ENCODE peak calls at places on chromosomes 11 and 22, in seven cellular contexts. L is HCT116, M is PC-3, C is mammary epithelial cell, S is fibroblast of lung, R is IMR-90, O is kidney. G is an unnamed sample.

GRCh38 chr11:108562746-108563581 is 30.6 kb downstream of the EXPH5 start:
- DNase-seq in R (no peak), C (peak), O (no peak), S (peak), M (peak), L (no peak), G (no peak)

GRCh38 chr11:112784323-112785073 is 176.7 kb upstream of the NCAM1 start:
- DNase-seq in L (no peak), S (peak), R (no peak), C (no peak), O (peak), M (no peak), G (no peak)

GRCh38 chr11:74630043-74630442 is 37.7 kb downstream of the POLD3 start:
- DNase-seq in L (no peak), C (no peak), S (no peak), M (no peak), O (no peak), R (no peak), G (no peak)

GRCh38 chr11:90476442-90477007 is 253.7 kb upstream of the CHORDC1 start:
- DNase-seq in S (peak), C (peak), O (no peak), M (peak), R (peak), L (peak), G (peak)

GRCh38 chr11:75022759-75023396 is 34.1 kb downstream of the NEU3 start:
- DNase-seq in M (peak), O (peak), R (peak), S (peak), L (peak), C (peak), G (peak)

GRCh38 chr11:64141081-64141783 is 24.7 kb downstream of the MACROD1 start:
- DNase-seq in S (no peak), M (no peak), C (no peak), L (no peak), R (no peak), O (peak), G (no peak)

GRCh38 chr11:107598225-107599139 is 7.5 kb downstream of the ELMOD1 start:
- DNase-seq in M (peak), L (peak), R (no peak), O (no peak), C (no peak), S (no peak), G (no peak)

GRCh38 chr11:62171261-62171723 is 18.7 kb upstream of the SCGB1D1 start:
- DNase-seq in O (no peak), R (peak), C (peak), M (peak), L (peak), S (peak), G (peak)

GRCh38 chr11:46352063-46352841 is 5.0 kb downstream of the DGKZ start:
- DNase-seq in S (no peak), M (peak), R (no peak), O (peak), C (peak), L (no peak), G (no peak)

DNA sequence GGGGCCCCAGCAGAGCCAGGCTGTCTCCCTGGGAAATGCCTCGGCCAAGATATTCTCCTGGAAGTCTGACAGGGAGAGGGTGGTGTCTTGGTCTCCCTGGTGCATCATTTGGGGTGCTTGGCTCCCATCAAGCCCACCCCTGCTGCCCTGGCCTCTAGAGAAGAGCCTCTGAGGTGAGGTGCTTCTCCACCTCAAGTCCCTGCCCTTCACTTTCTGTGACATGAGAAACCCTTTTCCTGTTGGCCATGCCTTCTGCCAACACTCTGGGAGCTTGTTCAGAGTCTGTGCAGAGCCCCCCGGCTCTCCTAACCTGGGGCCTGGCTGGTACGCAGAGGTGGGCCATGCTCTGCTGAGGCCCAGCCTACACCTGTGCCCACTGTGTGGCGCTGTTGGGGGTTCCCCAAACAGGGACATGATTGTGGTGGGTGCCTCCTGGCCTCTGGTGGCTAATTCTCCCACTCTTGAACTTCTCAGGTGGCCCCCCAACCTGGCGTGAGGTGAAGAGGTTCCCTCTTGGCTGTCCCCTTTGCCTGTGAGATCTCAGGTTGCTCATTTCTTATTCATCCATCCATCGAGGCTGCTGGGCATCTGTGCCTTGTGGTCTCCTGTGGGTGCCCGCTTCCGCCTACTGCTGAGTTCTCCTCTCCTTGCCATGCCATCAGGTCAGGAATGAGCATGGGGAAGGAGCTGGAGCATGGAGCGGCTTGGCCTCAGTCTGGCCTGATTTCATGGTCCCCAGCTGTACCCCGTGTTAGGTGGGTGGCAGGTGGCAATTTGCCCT is 19.2 kb upstream of the DGCR8 start:
- DNase-seq in L (no peak), M (no peak), R (no peak), C (no peak), S (no peak), O (no peak), G (no peak)
- TF ChIP-seq CTCF in L (peak), M (peak), R (no peak), C (no peak), S (no peak), O (no peak), G (peak)

DNA sequence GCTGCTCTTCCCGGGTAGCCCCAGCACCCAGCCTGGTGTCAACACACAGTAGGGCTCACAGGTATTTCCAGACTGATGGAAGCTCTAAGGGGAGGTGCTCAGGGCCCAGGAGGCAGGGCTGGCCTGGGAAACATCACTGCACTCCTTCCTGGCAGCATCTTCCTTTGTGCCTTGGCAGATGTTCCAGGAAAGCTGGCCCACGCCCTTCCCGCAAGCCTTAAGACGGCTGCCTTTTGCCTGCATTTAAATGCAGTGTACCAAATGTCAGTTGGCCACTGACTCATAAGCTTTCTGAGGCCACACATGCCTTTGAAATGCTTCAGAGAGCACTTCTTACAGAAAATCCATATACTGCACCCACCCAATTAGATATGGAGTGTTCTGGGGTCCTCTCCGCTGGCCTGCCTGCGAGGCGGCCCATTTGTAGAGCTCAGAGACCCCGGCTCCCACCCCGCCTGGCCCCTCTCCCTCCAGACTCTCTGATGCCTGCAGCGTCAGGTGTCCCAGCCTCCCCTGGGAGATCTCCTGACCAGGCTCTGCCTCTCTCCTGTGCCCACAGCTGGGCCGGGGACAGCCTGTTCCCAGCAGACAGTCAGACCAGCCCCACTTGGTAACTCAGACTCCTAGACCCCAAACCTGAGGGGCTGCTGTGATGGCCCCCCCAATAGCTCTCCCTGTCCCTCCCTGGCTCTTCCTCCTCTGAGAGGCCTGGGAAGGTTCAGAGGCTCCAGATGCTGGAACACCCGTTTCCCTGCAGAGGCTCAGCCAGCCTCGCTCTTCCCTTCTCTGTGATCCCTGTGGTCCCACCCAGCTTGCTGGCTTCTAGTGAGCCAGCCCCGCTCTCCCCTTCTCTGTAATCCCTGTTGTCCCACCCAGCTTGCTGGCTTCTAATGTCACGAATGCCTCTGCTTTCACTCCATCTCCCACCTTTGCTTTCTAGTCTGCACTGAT is 47.6 kb upstream of the THY1 start:
- DNase-seq in C (peak), R (peak), M (peak), S (peak), L (no peak), O (no peak), G (peak)
- H3K9ac ChIP-seq in C (no peak), R (peak), M (peak), S (peak), L (no peak), O (no peak), G (no peak)

GRCh38 chr11:10488581-10489443 is 33.7 kb downstream of the AMPD3 start:
- DNase-seq in C (peak), O (no peak), M (no peak), S (no peak), L (no peak), R (no peak), G (peak)
- TF ChIP-seq CTCF in C (no peak), O (no peak), M (no peak), S (no peak), L (no peak), R (no peak), G (no peak)

DNA sequence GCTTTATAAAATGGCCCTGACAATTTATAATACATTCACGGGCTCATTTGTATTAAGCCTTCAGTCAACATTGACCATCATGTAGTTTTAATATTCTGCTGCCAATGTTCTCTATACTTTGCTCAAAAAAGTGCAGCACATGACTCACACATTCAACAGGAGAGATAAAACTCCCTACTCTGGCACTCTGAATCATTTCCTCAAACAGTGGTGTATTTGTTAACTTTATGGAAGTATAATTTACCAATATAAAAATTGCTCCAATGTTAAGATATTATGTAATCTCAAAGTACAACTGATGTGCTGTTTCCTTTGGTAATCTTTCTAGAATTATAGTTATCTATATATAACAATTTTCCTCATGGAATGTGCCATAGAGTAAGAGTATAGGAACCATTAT is 39.9 kb downstream of the MAML2 start:
- DNase-seq in R (peak), L (no peak), O (no peak), S (peak), C (peak), M (peak), G (no peak)
- H3K9ac ChIP-seq in R (no peak), L (no peak), O (no peak), S (no peak), C (no peak), M (peak), G (no peak)

GRCh38 chr11:114192841-114193389 is 103.3 kb upstream of the NNMT start:
- DNase-seq in S (no peak), O (no peak), M (no peak), C (no peak), L (no peak), R (no peak), G (no peak)
- TF ChIP-seq CTCF in S (no peak), O (no peak), M (no peak), C (no peak), L (no peak), R (no peak), G (no peak)

GRCh38 chr11:111735262-111736116 is 30.7 kb downstream of the PPP2R1B start:
- DNase-seq in L (no peak), R (peak), S (peak), C (peak), M (peak), O (peak), G (peak)

GRCh38 chr11:111733009-111733408 is 33.2 kb downstream of the PPP2R1B start:
- DNase-seq in R (peak), L (no peak), C (peak), O (peak), M (no peak), S (peak), G (no peak)

GRCh38 chr11:111734383-111735261 is 31.6 kb downstream of the PPP2R1B start:
- DNase-seq in L (no peak), M (no peak), S (no peak), C (no peak), R (no peak), O (peak), G (no peak)

GRCh38 chr11:111731839-111732238 is 34.4 kb downstream of the PPP2R1B start:
- DNase-seq in O (no peak), M (no peak), C (no peak), L (no peak), S (no peak), R (no peak), G (no peak)

GRCh38 chr11:111733655-111734088 is 32.5 kb downstream of the PPP2R1B start:
- DNase-seq in R (no peak), L (no peak), S (no peak), C (no peak), O (peak), M (no peak), G (no peak)
- H3K9ac ChIP-seq in R (peak), L (no peak), S (peak), C (no peak), O (peak), M (no peak), G (peak)

DNA sequence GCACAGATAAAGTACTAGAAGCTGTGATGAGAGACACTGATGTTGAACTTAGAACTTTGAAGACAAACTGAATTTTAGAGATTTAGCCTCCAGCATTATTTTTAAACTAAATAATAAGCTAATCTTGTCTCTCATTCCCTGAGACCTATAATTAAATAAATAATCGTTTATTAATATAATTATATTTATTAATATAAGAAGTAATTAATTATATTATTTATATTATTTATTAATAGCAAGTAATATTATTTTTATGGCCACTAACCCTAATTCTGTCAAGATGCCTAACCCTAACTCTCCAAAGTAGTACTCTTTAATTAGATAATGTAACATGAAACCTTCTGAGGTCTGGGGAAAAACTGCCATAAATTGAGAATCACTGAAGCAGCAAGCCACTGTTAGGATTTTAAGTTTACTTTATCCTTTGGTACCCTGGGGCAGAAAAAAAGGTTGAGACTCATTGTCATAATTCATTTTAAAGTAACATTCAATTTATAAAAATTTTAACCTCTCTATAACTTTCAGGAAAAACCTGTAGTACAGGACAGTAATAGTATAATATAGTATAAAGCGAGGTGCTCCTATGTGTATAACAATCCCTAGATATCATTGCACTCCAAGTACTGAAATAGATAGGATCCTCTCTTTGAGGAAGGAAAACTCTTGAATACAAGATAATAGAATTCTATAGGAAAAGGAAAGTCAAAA is 85.4 kb downstream of the TTC28 start:
- DNase-seq in L (no peak), C (no peak), O (no peak), S (no peak), R (no peak), M (no peak), G (no peak)
- TF ChIP-seq CTCF in L (no peak), C (no peak), O (no peak), S (no peak), R (no peak), M (no peak), G (no peak)

GRCh38 chr22:19879996-19880785 is 25.5 kb upstream of the GNB1L start:
- DNase-seq in O (peak), S (no peak), C (no peak), L (no peak), M (no peak), R (no peak), G (no peak)

GRCh38 chr22:19879651-19879995 is 24.9 kb upstream of the GNB1L start:
- DNase-seq in M (no peak), C (no peak), R (no peak), L (no peak), S (no peak), O (peak), G (no peak)

GRCh38 chr22:19877626-19878339 is 23.1 kb upstream of the GNB1L start:
- DNase-seq in O (peak), M (no peak), R (peak), L (no peak), C (no peak), S (peak), G (no peak)

GRCh38 chr22:19879248-19879575 is 24.5 kb upstream of the GNB1L start:
- DNase-seq in S (no peak), R (no peak), O (peak), L (no peak), C (no peak), M (no peak), G (no peak)

DNA sequence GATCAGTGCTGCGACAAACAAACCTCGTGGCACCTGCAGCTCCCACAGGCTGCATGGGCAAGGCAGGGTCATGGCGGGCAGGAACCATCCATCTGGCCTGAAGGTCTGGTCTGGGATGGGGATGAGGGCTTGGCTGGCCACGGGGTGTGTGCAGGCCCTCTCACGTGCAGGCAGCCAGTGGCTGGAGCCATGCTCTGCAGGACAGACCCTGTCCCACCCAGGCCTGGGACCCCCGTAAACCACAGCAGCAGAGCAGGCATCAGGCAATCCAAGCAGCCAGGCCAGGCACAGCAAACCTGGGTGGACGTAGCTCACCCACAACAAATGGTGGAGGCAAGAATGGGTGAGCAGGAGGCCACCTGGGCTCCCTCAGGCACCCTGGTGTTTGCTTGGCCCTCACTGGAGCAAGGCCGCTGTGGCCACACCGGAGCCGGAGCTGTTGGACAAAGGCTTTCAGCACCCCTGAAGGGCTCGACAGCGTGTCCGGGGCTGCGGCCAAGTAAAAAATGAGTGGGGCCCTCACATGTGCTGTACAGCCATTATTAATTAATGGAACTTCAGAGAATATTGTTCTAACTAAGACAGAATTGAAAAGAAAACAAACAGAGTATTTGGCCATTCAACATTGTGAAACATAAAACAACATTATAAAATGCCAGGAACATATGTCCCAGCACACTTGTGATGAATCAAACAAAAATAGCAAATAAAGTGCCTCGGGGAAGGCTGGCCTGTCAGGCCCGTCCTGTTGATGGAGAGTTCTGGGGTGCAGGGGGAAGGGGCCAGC is 24.0 kb upstream of the GNB1L start:
- DNase-seq in L (no peak), M (no peak), S (no peak), C (no peak), R (peak), O (peak), G (no peak)
- H3K9ac ChIP-seq in L (no peak), M (no peak), S (no peak), C (no peak), R (no peak), O (no peak), G (no peak)

GRCh38 chr11:122241561-122241960 is 125.5 kb upstream of the BLID start:
- DNase-seq in C (no peak), O (no peak), R (no peak), L (no peak), S (no peak), M (no peak), G (no peak)
- TF ChIP-seq CTCF in C (no peak), O (no peak), R (no peak), L (no peak), S (no peak), M (no peak), G (no peak)